ENCODE peak calls at places on chromosomes 5 and 9, in six cellular contexts. A, V, D, F, O and G are unnamed samples.

GRCh38 chr5:51187953-51188591 is 195.2 kb upstream of the ISL1 start:
- DNase-seq in A (no peak), V (no peak), D (no peak), F (no peak), O (no peak), G (no peak)

GRCh38 chr9:14275331-14275730 is 38.6 kb downstream of the NFIB start:
- DNase-seq in A (no peak), V (no peak), D (no peak), F (no peak), O (no peak), G (no peak)

GRCh38 chr5:110112355-110112754 is 422.6 kb downstream of the MAN2A1 start:
- DNase-seq in A (no peak), V (no peak), D (no peak), F (no peak), O (no peak), G (no peak)

GRCh38 chr5:103690676-103691075 is 128.1 kb upstream of the NUDT12 start:
- DNase-seq in A (no peak), V (no peak), D (no peak), F (no peak), O (no peak), G (no peak)

GRCh38 chr5:174335682-174336364 is 290.3 kb downstream of the NSG2 start:
- DNase-seq in A (no peak), V (no peak), D (no peak), F (no peak), O (no peak), G (peak)

GRCh38 chr9:84300271-84300670 is 40.3 kb downstream of the SLC28A3 start:
- DNase-seq in A (peak), V (peak), D (no peak), F (no peak), O (no peak), G (no peak)

GRCh38 chr5:1516615-1517601 is 6.9 kb downstream of the LPCAT1 start:
- DNase-seq in A (peak), V (peak), D (peak), F (peak), O (peak), G (no peak)

GRCh38 chr9:92917176-92917800 is 30.0 kb upstream of the FGD3 start:
- DNase-seq in A (no peak), V (no peak), D (no peak), F (no peak), O (no peak), G (no peak)

GRCh38 chr9:27194401-27195091 is 85.5 kb downstream of the TEK start:
- DNase-seq in A (no peak), V (peak), D (no peak), F (no peak), O (peak), G (no peak)

GRCh38 chr5:144547098-144547499 is 376.4 kb downstream of the KCTD16 start:
- DNase-seq in A (no peak), V (peak), D (no peak), F (no peak), O (no peak), G (no peak)

GRCh38 chr5:115262066-115262404 is 642 bp downstream of the PGGT1B start:
- DNase-seq in A (no peak), V (peak), D (no peak), F (no peak), O (peak), G (no peak)

GRCh38 chr9:99357575-99357974 is 135.5 kb downstream of the SEC61B start:
- DNase-seq in A (no peak), V (no peak), D (no peak), F (no peak), O (no peak), G (peak)

GRCh38 chr9:135718616-135719015 is 16.6 kb downstream of the KCNT1 start:
- DNase-seq in A (peak), V (peak), D (no peak), F (no peak), O (peak), G (no peak)

GRCh38 chr9:8366161-8366926 is 566.8 kb upstream of the DMAC1 start:
- DNase-seq in A (peak), V (peak), D (no peak), F (no peak), O (no peak), G (no peak)

GRCh38 chr9:35432076-35432475 is 57.8 kb upstream of the RUSC2 start:
- DNase-seq in A (no peak), V (no peak), D (no peak), F (no peak), O (no peak), G (no peak)

GRCh38 chr5:176995896-176996767 is 10.4 kb downstream of the UIMC1 start:
- DNase-seq in A (no peak), V (peak), D (no peak), F (no peak), O (no peak), G (no peak)

GRCh38 chr5:43096916-43097315 is 23.8 kb upstream of the ZNF131 start:
- DNase-seq in A (no peak), V (no peak), D (no peak), F (no peak), O (no peak), G (no peak)

GRCh38 chr9:112558476-112558875 is 71.8 kb downstream of the KIAA1958 start:
- DNase-seq in A (no peak), V (peak), D (no peak), F (no peak), O (no peak), G (no peak)

GRCh38 chr9:72312563-72312962 is 52.4 kb downstream of the ZFAND5 start:
- DNase-seq in A (no peak), V (no peak), D (no peak), F (no peak), O (no peak), G (no peak)

GRCh38 chr9:72313507-72313906 is 51.5 kb downstream of the ZFAND5 start:
- DNase-seq in A (no peak), V (no peak), D (no peak), F (no peak), O (no peak), G (no peak)

GRCh38 chr9:72315089-72315509 is 49.9 kb downstream of the ZFAND5 start:
- DNase-seq in A (peak), V (peak), D (peak), F (peak), O (peak), G (peak)

GRCh38 chr9:72315510-72316287 is 49.3 kb downstream of the ZFAND5 start:
- DNase-seq in A (no peak), V (peak), D (peak), F (no peak), O (peak), G (peak)
- H3K4me3 ChIP-seq in A (no peak), V (no peak), D (no peak), F (no peak), O (peak), G (no peak)

GRCh38 chr5:83752700-83753099 is 32.0 kb upstream of the HAPLN1 start:
- DNase-seq in A (no peak), V (no peak), D (no peak), F (no peak), O (no peak), G (no peak)
- TF ChIP-seq POLR2A in A (no peak), V (no peak), D (no peak), F (no peak), O (no peak), G (no peak)

GRCh38 chr5:151454166-151454565 is 6.8 kb downstream of the SLC36A1 start:
- DNase-seq in A (no peak), V (no peak), D (peak), F (no peak), O (no peak), G (no peak)
- H3K4me3 ChIP-seq in A (no peak), V (no peak), D (no peak), F (no peak), O (no peak), G (no peak)

DNA sequence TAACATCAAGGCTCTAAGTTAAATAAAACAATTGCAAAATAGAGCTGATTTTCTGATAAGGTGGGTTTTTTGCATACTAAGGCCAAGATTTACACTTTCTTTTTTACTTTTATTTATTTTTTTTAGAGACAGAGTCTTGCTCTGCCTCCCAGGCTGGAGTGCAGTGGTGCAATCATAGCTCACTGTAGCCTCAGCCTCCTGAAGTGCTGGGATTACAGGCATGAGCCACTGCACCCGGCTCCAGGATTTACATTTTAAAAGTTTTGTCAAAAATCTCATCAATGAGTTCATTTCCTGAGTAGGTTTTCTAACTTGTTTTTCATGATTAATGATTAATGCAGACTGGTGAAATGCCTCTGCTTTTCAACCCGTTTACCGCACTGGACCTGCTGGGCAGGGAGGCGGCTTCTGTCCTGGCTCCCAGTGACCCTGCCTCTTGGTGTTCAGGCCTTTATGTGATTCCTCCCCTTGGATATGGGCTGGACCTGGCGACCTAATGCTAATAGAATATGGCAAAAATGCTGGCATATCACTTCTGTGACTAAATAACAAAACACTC is 72.0 kb upstream of the PTCH1 start:
- DNase-seq in A (no peak), V (no peak), D (no peak), F (no peak), O (no peak), G (no peak)
- TF ChIP-seq POLR2A in A (no peak), V (no peak), D (no peak), F (no peak), O (no peak), G (no peak)

GRCh38 chr5:175677571-175677970 is 19.7 kb downstream of the HRH2 start:
- DNase-seq in A (no peak), V (no peak), D (no peak), F (no peak), O (no peak), G (no peak)
- H3K4me3 ChIP-seq in A (no peak), V (no peak), D (no peak), F (no peak), O (no peak), G (no peak)

DNA sequence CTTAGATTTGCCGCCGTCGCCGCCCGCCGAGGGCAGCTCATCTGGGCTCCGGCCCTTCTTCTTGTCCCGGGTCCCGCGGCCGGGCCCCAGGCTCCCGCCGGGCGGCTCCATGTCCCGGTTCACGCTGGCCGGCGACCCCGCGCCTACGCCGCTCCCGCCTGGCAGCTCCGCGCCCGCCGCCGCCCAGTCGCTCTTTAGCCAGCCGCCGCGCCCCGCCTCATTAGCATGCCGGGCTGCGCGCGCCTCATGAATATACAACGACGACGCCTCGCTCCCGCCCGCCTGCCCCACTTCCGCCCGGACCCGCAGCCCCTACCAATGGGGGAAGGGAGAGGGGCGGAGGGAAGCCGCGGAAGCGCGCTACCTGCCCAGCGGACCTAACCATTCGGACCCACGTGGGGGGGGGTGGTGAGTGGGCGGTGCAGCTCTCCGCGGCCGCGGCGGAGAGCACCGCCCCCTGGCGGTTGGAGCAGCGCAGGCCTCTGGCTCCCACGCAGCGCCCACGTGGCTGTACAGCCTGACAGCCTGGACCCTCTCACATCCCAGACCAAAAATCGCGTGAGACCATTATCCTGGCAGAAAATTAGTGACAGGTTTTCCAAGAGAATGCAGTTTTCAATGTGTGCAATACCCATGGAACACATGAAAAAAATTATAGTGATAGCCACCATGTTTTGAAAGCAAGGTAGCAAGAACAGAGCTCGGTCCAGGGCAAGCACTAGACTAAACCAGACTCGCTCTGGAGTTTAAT is at the start of gene DIAPH1:
- DNase-seq in A (peak), V (peak), D (peak), F (peak), O (peak), G (peak)
- TF ChIP-seq POLR2A in A (peak), V (peak), D (peak), F (peak), O (peak), G (peak)